ENCODE peak calls at places on chromosomes 16 and 17, in eight cellular contexts. One of them, this sample, is unnamed.

GRCh38 chr17:80892900-80893603 is 98.6 kb upstream of the CHMP6 start:
- DNase-seq in cardiac muscle cell: no peak
- DNase-seq in CD4-positive, alpha-beta memory T cell: peak
- DNase-seq in GM12892: no peak
- DNase-seq in germinal center: no peak
- DNase-seq in Right ventricle myocardium superior: no peak
- DNase-seq in MV-4-11: peak
- DNase-seq in EL: peak
- DNase-seq in this sample: no peak

GRCh38 chr17:66915792-66916191 is 48.7 kb upstream of the CACNG4 start:
- DNase-seq in cardiac muscle cell: no peak
- DNase-seq in CD4-positive, alpha-beta memory T cell: no peak
- DNase-seq in GM12892: no peak
- DNase-seq in germinal center: no peak
- DNase-seq in Right ventricle myocardium superior: no peak
- DNase-seq in MV-4-11: no peak
- DNase-seq in EL: no peak
- DNase-seq in this sample: no peak

GRCh38 chr16:67391424-67392300 is 1.6 kb downstream of the TPPP3 start:
- DNase-seq in cardiac muscle cell: no peak
- DNase-seq in CD4-positive, alpha-beta memory T cell: no peak
- DNase-seq in GM12892: no peak
- DNase-seq in germinal center: no peak
- DNase-seq in Right ventricle myocardium superior: peak
- DNase-seq in MV-4-11: no peak
- DNase-seq in EL: no peak
- DNase-seq in this sample: peak

GRCh38 chr17:42097691-42098661 is at the start of gene ZNF385C:
- DNase-seq in cardiac muscle cell: peak
- DNase-seq in CD4-positive, alpha-beta memory T cell: peak
- DNase-seq in GM12892: peak
- DNase-seq in germinal center: peak
- DNase-seq in Right ventricle myocardium superior: no peak
- DNase-seq in MV-4-11: no peak
- DNase-seq in EL: no peak
- DNase-seq in this sample: no peak

GRCh38 chr17:74387365-74388218 is 20.3 kb downstream of the GPR142 start:
- DNase-seq in cardiac muscle cell: no peak
- DNase-seq in CD4-positive, alpha-beta memory T cell: no peak
- DNase-seq in GM12892: no peak
- DNase-seq in germinal center: no peak
- DNase-seq in Right ventricle myocardium superior: peak
- DNase-seq in MV-4-11: no peak
- DNase-seq in EL: no peak
- DNase-seq in this sample: no peak

GRCh38 chr16:27108826-27109665 is 42.3 kb downstream of the C16orf82 start:
- DNase-seq in cardiac muscle cell: no peak
- DNase-seq in CD4-positive, alpha-beta memory T cell: no peak
- DNase-seq in GM12892: no peak
- DNase-seq in germinal center: no peak
- DNase-seq in Right ventricle myocardium superior: no peak
- DNase-seq in MV-4-11: no peak
- DNase-seq in EL: no peak
- DNase-seq in this sample: no peak

GRCh38 chr17:82238562-82239201 is 9.8 kb downstream of the SLC16A3 start:
- DNase-seq in cardiac muscle cell: no peak
- DNase-seq in CD4-positive, alpha-beta memory T cell: peak
- DNase-seq in GM12892: no peak
- DNase-seq in germinal center: no peak
- DNase-seq in Right ventricle myocardium superior: peak
- DNase-seq in MV-4-11: peak
- DNase-seq in EL: peak
- DNase-seq in this sample: peak

GRCh38 chr16:88993006-88993787 is 16.2 kb upstream of the CBFA2T3 start:
- DNase-seq in cardiac muscle cell: no peak
- DNase-seq in CD4-positive, alpha-beta memory T cell: no peak
- DNase-seq in GM12892: no peak
- DNase-seq in germinal center: peak
- DNase-seq in Right ventricle myocardium superior: no peak
- DNase-seq in MV-4-11: peak
- DNase-seq in EL: no peak
- DNase-seq in this sample: peak

GRCh38 chr17:46879101-46879500 is 27.7 kb downstream of the WNT9B start:
- DNase-seq in cardiac muscle cell: no peak
- DNase-seq in CD4-positive, alpha-beta memory T cell: no peak
- DNase-seq in GM12892: no peak
- DNase-seq in germinal center: no peak
- DNase-seq in Right ventricle myocardium superior: no peak
- DNase-seq in MV-4-11: no peak
- DNase-seq in EL: no peak
- DNase-seq in this sample: no peak

GRCh38 chr16:88651276-88651988 is 579 bp upstream of the CYBA start:
- DNase-seq in cardiac muscle cell: no peak
- DNase-seq in CD4-positive, alpha-beta memory T cell: peak
- DNase-seq in GM12892: peak
- DNase-seq in germinal center: peak
- DNase-seq in Right ventricle myocardium superior: peak
- DNase-seq in MV-4-11: no peak
- DNase-seq in EL: no peak
- DNase-seq in this sample: peak

GRCh38 chr17:72619976-72620650 is 472.4 kb downstream of the SLC39A11 start:
- DNase-seq in cardiac muscle cell: no peak
- DNase-seq in CD4-positive, alpha-beta memory T cell: no peak
- DNase-seq in GM12892: no peak
- DNase-seq in germinal center: no peak
- DNase-seq in Right ventricle myocardium superior: no peak
- DNase-seq in MV-4-11: no peak
- DNase-seq in EL: no peak
- DNase-seq in this sample: no peak

GRCh38 chr17:37483311-37484039 is 6.2 kb upstream of the DUSP14 start:
- DNase-seq in cardiac muscle cell: no peak
- DNase-seq in CD4-positive, alpha-beta memory T cell: no peak
- DNase-seq in GM12892: no peak
- DNase-seq in germinal center: no peak
- DNase-seq in Right ventricle myocardium superior: no peak
- DNase-seq in MV-4-11: peak
- DNase-seq in EL: peak
- DNase-seq in this sample: peak

GRCh38 chr17:80898706-80899105 is 92.9 kb upstream of the CHMP6 start:
- DNase-seq in cardiac muscle cell: no peak
- DNase-seq in CD4-positive, alpha-beta memory T cell: no peak
- DNase-seq in GM12892: no peak
- DNase-seq in germinal center: no peak
- DNase-seq in Right ventricle myocardium superior: no peak
- DNase-seq in MV-4-11: peak
- DNase-seq in EL: no peak
- DNase-seq in this sample: no peak

GRCh38 chr17:17928422-17929386 is 43.5 kb downstream of the TOM1L2 start:
- DNase-seq in cardiac muscle cell: no peak
- DNase-seq in CD4-positive, alpha-beta memory T cell: no peak
- DNase-seq in GM12892: no peak
- DNase-seq in germinal center: no peak
- DNase-seq in Right ventricle myocardium superior: no peak
- DNase-seq in MV-4-11: no peak
- DNase-seq in EL: no peak
- DNase-seq in this sample: no peak

GRCh38 chr17:63760771-63761539 is 12.4 kb downstream of the CCDC47 start:
- DNase-seq in cardiac muscle cell: no peak
- DNase-seq in CD4-positive, alpha-beta memory T cell: no peak
- DNase-seq in GM12892: no peak
- DNase-seq in germinal center: no peak
- DNase-seq in Right ventricle myocardium superior: no peak
- DNase-seq in MV-4-11: peak
- DNase-seq in EL: peak
- DNase-seq in this sample: no peak

GRCh38 chr16:22070361-22071351 is 21.7 kb upstream of the VWA3A start:
- DNase-seq in cardiac muscle cell: no peak
- DNase-seq in CD4-positive, alpha-beta memory T cell: no peak
- DNase-seq in GM12892: no peak
- DNase-seq in germinal center: no peak
- DNase-seq in Right ventricle myocardium superior: peak
- DNase-seq in MV-4-11: no peak
- DNase-seq in EL: no peak
- DNase-seq in this sample: no peak

GRCh38 chr16:4414187-4414909 is 2.0 kb downstream of the CORO7 start:
- DNase-seq in cardiac muscle cell: no peak
- DNase-seq in CD4-positive, alpha-beta memory T cell: peak
- DNase-seq in GM12892: peak
- DNase-seq in germinal center: peak
- DNase-seq in Right ventricle myocardium superior: no peak
- DNase-seq in MV-4-11: no peak
- DNase-seq in EL: no peak
- DNase-seq in this sample: no peak

GRCh38 chr16:85878875-85879274 is 20.1 kb upstream of the IRF8 start:
- DNase-seq in cardiac muscle cell: no peak
- DNase-seq in CD4-positive, alpha-beta memory T cell: no peak
- DNase-seq in GM12892: no peak
- DNase-seq in germinal center: no peak
- DNase-seq in Right ventricle myocardium superior: no peak
- DNase-seq in MV-4-11: peak
- DNase-seq in EL: peak
- DNase-seq in this sample: no peak

GRCh38 chr16:86975445-86975844 is 341.7 kb downstream of the C16orf95 start:
- DNase-seq in cardiac muscle cell: peak
- DNase-seq in CD4-positive, alpha-beta memory T cell: no peak
- DNase-seq in GM12892: no peak
- DNase-seq in germinal center: peak
- DNase-seq in Right ventricle myocardium superior: no peak
- DNase-seq in MV-4-11: peak
- DNase-seq in EL: peak
- DNase-seq in this sample: peak

GRCh38 chr17:76532072-76532651 is 5.3 kb downstream of the CYGB start:
- DNase-seq in cardiac muscle cell: no peak
- DNase-seq in CD4-positive, alpha-beta memory T cell: peak
- DNase-seq in GM12892: no peak
- DNase-seq in germinal center: no peak
- DNase-seq in Right ventricle myocardium superior: no peak
- DNase-seq in MV-4-11: no peak
- DNase-seq in EL: no peak
- DNase-seq in this sample: no peak

GRCh38 chr16:87995644-87996043 is 44.4 kb downstream of the BANP start:
- DNase-seq in cardiac muscle cell: no peak
- DNase-seq in CD4-positive, alpha-beta memory T cell: no peak
- DNase-seq in GM12892: no peak
- DNase-seq in germinal center: no peak
- DNase-seq in Right ventricle myocardium superior: no peak
- DNase-seq in MV-4-11: no peak
- DNase-seq in EL: no peak
- DNase-seq in this sample: no peak

GRCh38 chr16:24018485-24018884 is 182.7 kb downstream of the PRKCB start:
- DNase-seq in cardiac muscle cell: no peak
- DNase-seq in CD4-positive, alpha-beta memory T cell: no peak
- DNase-seq in GM12892: no peak
- DNase-seq in germinal center: no peak
- DNase-seq in Right ventricle myocardium superior: no peak
- DNase-seq in MV-4-11: no peak
- DNase-seq in EL: no peak
- DNase-seq in this sample: no peak

GRCh38 chr17:17363638-17364337 is 60.6 kb downstream of the NT5M start:
- DNase-seq in cardiac muscle cell: no peak
- DNase-seq in CD4-positive, alpha-beta memory T cell: no peak
- DNase-seq in GM12892: no peak
- DNase-seq in germinal center: no peak
- DNase-seq in Right ventricle myocardium superior: peak
- DNase-seq in MV-4-11: no peak
- DNase-seq in EL: no peak
- DNase-seq in this sample: no peak

GRCh38 chr17:15268003-15268402 is 2.9 kb upstream of the PMP22 start:
- DNase-seq in cardiac muscle cell: no peak
- DNase-seq in CD4-positive, alpha-beta memory T cell: no peak
- DNase-seq in GM12892: no peak
- DNase-seq in germinal center: no peak
- DNase-seq in Right ventricle myocardium superior: no peak
- DNase-seq in MV-4-11: no peak
- DNase-seq in EL: no peak
- DNase-seq in this sample: no peak

GRCh38 chr16:72094266-72094610 is 591 bp downstream of the DHX38 start:
- DNase-seq in cardiac muscle cell: peak
- DNase-seq in CD4-positive, alpha-beta memory T cell: peak
- DNase-seq in GM12892: no peak
- DNase-seq in germinal center: no peak
- DNase-seq in Right ventricle myocardium superior: no peak
- DNase-seq in MV-4-11: no peak
- DNase-seq in EL: peak
- DNase-seq in this sample: no peak

GRCh38 chr16:87076950-87077749 is 240.0 kb downstream of the C16orf95 start:
- DNase-seq in cardiac muscle cell: peak
- DNase-seq in CD4-positive, alpha-beta memory T cell: no peak
- DNase-seq in GM12892: no peak
- DNase-seq in germinal center: peak
- DNase-seq in Right ventricle myocardium superior: peak
- DNase-seq in MV-4-11: no peak
- DNase-seq in EL: peak
- DNase-seq in this sample: peak

GRCh38 chr16:87318158-87318644 is 1.0 kb upstream of the C16orf95 start:
- DNase-seq in cardiac muscle cell: no peak
- DNase-seq in CD4-positive, alpha-beta memory T cell: no peak
- DNase-seq in GM12892: no peak
- DNase-seq in germinal center: no peak
- DNase-seq in Right ventricle myocardium superior: no peak
- DNase-seq in MV-4-11: no peak
- DNase-seq in EL: peak
- DNase-seq in this sample: no peak

GRCh38 chr16:66658143-66658859 is 38.2 kb downstream of the CMTM4 start:
- DNase-seq in cardiac muscle cell: no peak
- DNase-seq in CD4-positive, alpha-beta memory T cell: no peak
- DNase-seq in GM12892: no peak
- DNase-seq in germinal center: no peak
- DNase-seq in Right ventricle myocardium superior: no peak
- DNase-seq in MV-4-11: peak
- DNase-seq in EL: no peak
- DNase-seq in this sample: peak

GRCh38 chr17:78322858-78323455 is 36.9 kb downstream of the SOCS3 start:
- DNase-seq in cardiac muscle cell: no peak
- DNase-seq in CD4-positive, alpha-beta memory T cell: no peak
- DNase-seq in GM12892: no peak
- DNase-seq in germinal center: no peak
- DNase-seq in Right ventricle myocardium superior: peak
- DNase-seq in MV-4-11: no peak
- DNase-seq in EL: no peak
- DNase-seq in this sample: no peak

GRCh38 chr16:58855291-58855823 is 121.2 kb upstream of the GOT2 start:
- DNase-seq in cardiac muscle cell: no peak
- DNase-seq in CD4-positive, alpha-beta memory T cell: no peak
- DNase-seq in GM12892: no peak
- DNase-seq in germinal center: no peak
- DNase-seq in Right ventricle myocardium superior: no peak
- DNase-seq in MV-4-11: peak
- DNase-seq in EL: no peak
- DNase-seq in this sample: peak

GRCh38 chr16:66660422-66661209 is 35.9 kb downstream of the CMTM4 start:
- DNase-seq in cardiac muscle cell: peak
- DNase-seq in CD4-positive, alpha-beta memory T cell: no peak
- DNase-seq in GM12892: no peak
- DNase-seq in germinal center: no peak
- DNase-seq in Right ventricle myocardium superior: peak
- DNase-seq in MV-4-11: peak
- DNase-seq in EL: peak
- DNase-seq in this sample: peak

GRCh38 chr16:1037023-1037933 is 35.3 kb upstream of the SSTR5 start:
- DNase-seq in cardiac muscle cell: no peak
- DNase-seq in CD4-positive, alpha-beta memory T cell: peak
- DNase-seq in GM12892: no peak
- DNase-seq in germinal center: no peak
- DNase-seq in Right ventricle myocardium superior: no peak
- DNase-seq in MV-4-11: peak
- DNase-seq in EL: peak
- DNase-seq in this sample: no peak

GRCh38 chr16:22098538-22099255 is 6.4 kb downstream of the VWA3A start:
- DNase-seq in cardiac muscle cell: peak
- DNase-seq in CD4-positive, alpha-beta memory T cell: no peak
- DNase-seq in GM12892: no peak
- DNase-seq in germinal center: peak
- DNase-seq in Right ventricle myocardium superior: no peak
- DNase-seq in MV-4-11: peak
- DNase-seq in EL: peak
- DNase-seq in this sample: peak

GRCh38 chr17:76178124-76178523 is 37.1 kb upstream of the FOXJ1 start:
- DNase-seq in cardiac muscle cell: no peak
- DNase-seq in CD4-positive, alpha-beta memory T cell: no peak
- DNase-seq in GM12892: no peak
- DNase-seq in germinal center: no peak
- DNase-seq in Right ventricle myocardium superior: no peak
- DNase-seq in MV-4-11: no peak
- DNase-seq in EL: no peak
- DNase-seq in this sample: no peak